ENCODE peak calls at places on chromosomes 11 and 22, in eight cellular contexts. B is cardiac muscle cell, T is endothelial cell, Q is uterus, Y is NCI-H526 treated with DMSO at 0.1 percent for 48 hours, J is testis, A is fibroblast of pulmonary artery, D is endothelial cell of umbilical vein. E is an unnamed sample.
A peak's percentile ranks its signal among the peaks of the same experiment; 100 is the strongest.

GRCh38 chr22:33710326-33710725 is 209.9 kb downstream of the LARGE1 start:
- DNase-seq in Q (no peak), A (no peak), T (no peak), Y (no peak), D (no peak), B (no peak), J (no peak), E (no peak)

GRCh38 chr11:126475627-126475991 is 120.1 kb downstream of the ST3GAL4 start:
- DNase-seq in A (no peak), Y (no peak), T (no peak), D (no peak), B (no peak), J (no peak), Q (no peak), E (no peak)

GRCh38 chr11:73203790-73204189 is 14.3 kb upstream of the P2RY2 start:
- DNase-seq in Y (no peak), J (no peak), Q (no peak), A (no peak), T (no peak), B (no peak), D (no peak), E (no peak)

GRCh38 chr11:68261006-68261405 is 10.8 kb downstream of the C11orf24 start:
- DNase-seq in J (no peak), Y (no peak), D (no peak), T (no peak), A (no peak), Q (no peak), B (no peak), E (no peak)

GRCh38 chr11:95145430-95146063 is 55.9 kb downstream of the ENDOD1 start:
- DNase-seq in T (no peak), B (no peak), Q (no peak), D (no peak), J (no peak), A (no peak), Y (no peak), E (no peak)

GRCh38 chr11:6544921-6545850 is 48.1 kb downstream of the DNHD1 start:
- DNase-seq in Y (no peak), B (peak; percentile 5), J (no peak), T (no peak), D (no peak), A (no peak), Q (no peak), E (no peak)

GRCh38 chr11:102014756-102015155 is 32.5 kb upstream of the CFAP300 start:
- DNase-seq in A (no peak), J (no peak), B (no peak), D (no peak), T (no peak), Q (no peak), Y (no peak), E (no peak)

GRCh38 chr11:79122759-79123158 is 318.1 kb downstream of the TENM4 start:
- DNase-seq in B (no peak), T (no peak), A (no peak), J (no peak), D (no peak), Y (peak; percentile 37), Q (no peak), E (no peak)

GRCh38 chr22:42401562-42402334 is 30.5 kb downstream of the NFAM1 start:
- DNase-seq in Q (no peak), Y (no peak), J (no peak), T (no peak), B (no peak), A (no peak), D (no peak), E (no peak)

E was measured in A673.